ENCODE peak calls at places on chromosomes 2 and 18, in nine cellular contexts. O, W, G, Q, U, C, K, I and T are unnamed samples.

GRCh38 chr18:9762561-9762960 is 54.5 kb downstream of the RAB31 start:
- DNase-seq in C (no peak), G (peak), U (no peak), I (no peak), Q (no peak), W (no peak), O (no peak), K (no peak), T (no peak)

GRCh38 chr2:40488101-40488598 is 36.3 kb upstream of the SLC8A1 start:
- DNase-seq in K (peak), G (no peak), I (no peak), O (peak), C (no peak), W (peak), U (peak), Q (no peak), T (no peak)

GRCh38 chr2:128308889-128309288 is 9.8 kb downstream of the HS6ST1 start:
- DNase-seq in I (peak), U (no peak), G (no peak), Q (no peak), W (no peak), K (no peak), O (no peak), C (no peak), T (no peak)

GRCh38 chr18:80182855-80183254 is 64.5 kb downstream of the PARD6G start:
- DNase-seq in K (no peak), U (no peak), O (no peak), C (no peak), W (no peak), Q (no peak), I (no peak), G (no peak), T (no peak)

GRCh38 chr2:54208364-54209240 is 47.4 kb downstream of the TSPYL6 start:
- DNase-seq in U (no peak), I (no peak), K (no peak), Q (no peak), W (peak), G (no peak), O (peak), C (no peak), T (no peak)

GRCh38 chr2:162065767-162066166 is 8.2 kb downstream of the DPP4 start:
- DNase-seq in I (no peak), C (no peak), Q (no peak), K (no peak), G (no peak), O (no peak), W (no peak), U (no peak), T (no peak)

GRCh38 chr2:68837164-68837860 is 33.9 kb downstream of the BMP10 start:
- DNase-seq in Q (peak), C (peak), G (peak), W (peak), U (peak), O (peak), K (peak), I (peak), T (peak)

GRCh38 chr18:27605107-27605834 is 420.2 kb upstream of the CHST9 start:
- DNase-seq in W (peak), K (peak), G (peak), U (peak), Q (no peak), O (peak), C (no peak), I (no peak), T (peak)

GRCh38 chr2:218217366-218218309 is 649 bp downstream of the ARPC2 start:
- DNase-seq in W (no peak), C (peak), O (peak), K (peak), U (peak), Q (peak), I (peak), G (no peak), T (peak)

GRCh38 chr18:55838322-55838721 is 250.3 kb upstream of the TCF4 start:
- DNase-seq in G (no peak), Q (no peak), W (no peak), U (no peak), C (no peak), O (no peak), K (no peak), I (no peak), T (no peak)

GRCh38 chr2:71932780-71933466 is 214.7 kb downstream of the CYP26B1 start:
- DNase-seq in I (no peak), U (no peak), G (no peak), C (no peak), W (no peak), O (no peak), K (no peak), Q (no peak), T (no peak)

GRCh38 chr18:7038330-7038846 is 79.2 kb downstream of the LAMA1 start:
- DNase-seq in O (peak), K (peak), Q (peak), C (no peak), G (no peak), I (peak), U (peak), W (peak), T (peak)

GRCh38 chr18:8554354-8554753 is 54.9 kb upstream of the RAB12 start:
- DNase-seq in C (no peak), I (no peak), O (no peak), W (no peak), U (no peak), K (no peak), G (no peak), Q (no peak), T (no peak)
- H3K4me3 ChIP-seq in C (no peak), I (no peak), O (no peak), W (no peak), U (no peak), K (no peak), G (no peak), Q (no peak), T (no peak)

DNA sequence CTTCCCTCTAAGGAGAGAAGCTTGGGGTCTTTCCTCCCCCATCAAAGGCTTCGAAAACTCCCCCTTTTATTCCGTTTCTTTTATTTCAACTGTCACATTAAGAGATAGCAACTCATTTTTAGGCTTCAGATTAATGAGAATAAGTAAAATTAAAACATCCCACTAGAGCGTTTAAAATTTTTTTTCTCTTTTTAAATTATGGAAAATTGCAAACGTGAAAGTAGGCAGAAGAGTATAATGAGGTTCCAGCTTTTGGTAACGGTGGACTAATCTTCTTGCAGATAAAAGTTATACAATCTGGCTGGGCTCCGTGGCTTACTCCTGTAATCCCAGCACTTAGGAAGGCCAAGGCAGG is 21.9 kb upstream of the RMP24 start:
- DNase-seq in G (no peak), U (no peak), Q (no peak), C (no peak), K (no peak), W (no peak), O (no peak), I (no peak), T (no peak)
- H3K4me3 ChIP-seq in G (no peak), U (peak), Q (peak), C (peak), K (peak), W (peak), O (peak), I (peak), T (no peak)

GRCh38 chr2:9141706-9142460 is 64.7 kb upstream of the ASAP2 start:
- DNase-seq in Q (no peak), I (no peak), W (no peak), U (no peak), K (no peak), O (no peak), C (no peak), G (no peak), T (no peak)
- H3K4me3 ChIP-seq in Q (no peak), I (no peak), W (no peak), U (no peak), K (no peak), O (no peak), C (no peak), G (no peak), T (no peak)

DNA sequence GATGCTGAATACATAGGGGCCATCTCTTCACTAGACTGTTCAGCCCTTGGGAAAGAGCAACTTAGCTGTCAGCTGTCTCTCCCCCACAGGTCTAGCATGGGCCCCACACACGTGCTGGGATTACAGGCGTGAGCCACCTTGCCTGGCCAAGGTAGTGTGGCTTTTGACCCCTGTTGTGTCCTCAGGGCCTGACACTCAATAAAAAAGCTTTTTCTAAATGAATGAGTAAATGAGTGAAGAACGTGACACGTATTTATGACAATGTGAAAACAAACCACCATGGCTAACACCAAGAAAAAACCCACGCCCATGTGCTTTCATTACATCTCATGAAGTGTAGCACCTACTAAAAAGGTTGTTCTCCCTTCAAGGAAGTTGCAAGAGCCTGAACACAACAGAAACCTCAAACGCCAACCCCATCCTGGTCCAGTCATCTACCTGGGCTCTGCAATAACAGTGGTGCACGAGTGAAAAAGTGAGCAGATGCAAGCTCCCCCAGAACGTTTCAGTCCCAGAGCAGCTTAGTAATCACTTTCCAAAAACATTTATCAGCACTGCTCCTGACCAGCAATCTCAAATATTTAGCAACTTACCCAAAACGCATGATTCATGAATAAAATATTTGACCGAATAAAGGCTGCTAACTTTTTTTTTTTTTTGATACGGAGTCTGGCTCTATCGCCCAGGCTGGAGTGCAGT is 3.4 kb downstream of the WDFY1 start:
- DNase-seq in I (no peak), C (peak), O (peak), G (no peak), U (no peak), K (no peak), W (peak), Q (no peak), T (no peak)
- H3K4me3 ChIP-seq in I (no peak), C (no peak), O (no peak), G (no peak), U (no peak), K (no peak), W (no peak), Q (no peak), T (no peak)

DNA sequence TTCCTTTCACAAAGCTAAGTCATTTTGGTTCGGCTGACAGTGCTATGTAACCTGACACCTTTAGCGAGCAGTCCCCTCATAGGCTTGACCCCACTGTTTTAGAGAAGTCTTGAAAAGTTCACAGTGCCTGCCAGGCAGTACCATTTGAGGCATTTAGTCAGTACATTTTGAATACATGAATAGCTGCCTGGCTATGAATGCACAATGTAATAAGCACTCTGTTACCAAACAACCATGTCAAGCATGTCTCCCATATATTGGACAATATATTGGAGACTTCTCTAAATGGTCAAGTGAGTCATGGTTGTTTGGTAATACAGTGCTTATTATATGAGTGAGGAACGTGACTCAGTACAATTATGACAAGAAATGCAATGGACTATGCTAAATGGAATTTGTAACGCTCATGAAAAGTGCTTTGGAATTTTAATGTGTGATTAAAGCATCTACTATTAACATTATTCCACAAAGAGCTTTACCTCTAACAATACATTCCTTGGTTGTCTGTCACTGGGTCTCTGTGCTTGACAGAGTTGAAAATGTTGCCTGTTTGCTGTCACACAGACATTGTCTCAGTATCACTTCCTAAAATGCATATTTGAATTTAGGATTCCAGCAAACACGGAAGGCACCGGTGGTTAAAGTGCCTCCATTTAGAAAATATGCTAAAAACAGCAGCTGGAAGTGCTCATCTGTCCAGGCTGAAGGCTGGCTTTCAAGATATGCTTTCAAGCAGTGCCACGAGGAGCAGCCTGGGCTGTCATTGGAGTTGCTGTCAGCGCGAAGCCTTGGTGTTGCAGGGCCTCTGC is 458.6 kb downstream of the FBXO15 start:
- DNase-seq in I (no peak), O (peak), C (no peak), Q (no peak), U (peak), W (peak), G (no peak), K (peak), T (peak)
- H3K4me3 ChIP-seq in I (no peak), O (no peak), C (no peak), Q (no peak), U (no peak), W (no peak), G (no peak), K (no peak), T (no peak)

DNA sequence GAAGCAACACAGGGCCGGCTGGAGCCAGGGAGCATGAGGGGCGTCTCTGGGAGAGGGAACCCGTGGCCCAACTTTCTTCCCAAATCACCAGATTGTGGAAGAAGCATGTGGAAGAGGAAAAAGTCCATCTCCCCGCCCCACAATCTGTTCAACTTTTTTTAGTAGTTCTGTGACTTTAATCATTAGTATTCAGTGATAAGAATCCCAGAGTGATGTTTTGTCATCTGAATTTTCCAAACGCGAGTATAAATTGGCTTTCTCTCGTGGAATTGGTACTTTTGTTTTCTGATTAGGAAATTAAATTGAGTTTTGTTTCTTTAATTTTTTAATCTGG is 134.9 kb upstream of the EPC2 start:
- DNase-seq in I (no peak), C (no peak), G (no peak), W (no peak), O (no peak), K (no peak), U (no peak), Q (no peak), T (no peak)
- H3K4me3 ChIP-seq in I (peak), C (peak), G (no peak), W (no peak), O (no peak), K (no peak), U (no peak), Q (peak), T (no peak)

GRCh38 chr2:120548627-120549026 is 187.0 kb upstream of the GLI2 start:
- DNase-seq in O (no peak), G (no peak), U (no peak), Q (peak), I (no peak), C (no peak), K (no peak), W (no peak), T (no peak)

GRCh38 chr2:120546077-120546864 is 189.4 kb upstream of the GLI2 start:
- DNase-seq in K (peak), G (no peak), O (peak), C (no peak), I (peak), U (no peak), Q (peak), W (peak), T (no peak)

GRCh38 chr2:120547662-120548061 is 188.0 kb upstream of the GLI2 start:
- DNase-seq in Q (no peak), W (no peak), K (no peak), O (no peak), I (peak), G (no peak), U (no peak), C (no peak), T (no peak)

GRCh38 chr2:120545521-120546076 is 190.1 kb upstream of the GLI2 start:
- DNase-seq in O (peak), C (no peak), I (no peak), K (no peak), U (no peak), W (no peak), G (no peak), Q (no peak), T (no peak)

GRCh38 chr2:120546865-120547390 is 188.7 kb upstream of the GLI2 start:
- DNase-seq in G (no peak), K (no peak), W (no peak), C (no peak), Q (no peak), I (no peak), U (no peak), O (no peak), T (no peak)
- H3K4me3 ChIP-seq in G (no peak), K (no peak), W (no peak), C (no peak), Q (no peak), I (no peak), U (no peak), O (no peak), T (no peak)